ENCODE peak calls at places on chromosomes 11 and 22, in ten cellular contexts. D is amygdala; V is effector CD4-positive, alpha-beta T cell; U is Kasumi-1; Y is cardiac fibroblast; F is CD4-positive, alpha-beta memory T cell; I is activated T-helper 1 cell treated with anti-CD3 and anti-CD28 coated beads, Interleukin-12 subunit alpha, Interleukin-12 subunit beta, Interleukin-2, Interleukin-4 antibody, amounts not matched to agents 30 ng/mL and 10 ng/mL and 1 ng/mL, durations not matched to agents 14 hours and 24 hours and 36 hours; E is stimulated activated CD4-positive, alpha-beta T cell treated with anti-CD3 and anti-CD28 coated beads, Interleukin-1b, Interleukin-23, amount 100 ng/mL, for 24 hours; J is H7; Q is NCI-H1105. L is an unnamed sample.

GRCh38 chr22:38017272-38017920 is 33.0 kb upstream of the SOX10 start:
- DNase-seq in D (peak), V (no peak), U (peak), Y (peak), F (no peak), I (no peak), E (no peak), J (peak), Q (no peak), L (no peak)

GRCh38 chr11:128473631-128474030 is 113.7 kb downstream of the ETS1 start:
- DNase-seq in D (no peak), V (no peak), U (no peak), Y (no peak), F (no peak), I (no peak), E (no peak), J (no peak), Q (no peak), L (no peak)

GRCh38 chr11:36278531-36279245 is 10.5 kb downstream of the COMMD9 start:
- DNase-seq in D (no peak), V (no peak), U (no peak), Y (no peak), F (no peak), I (no peak), E (no peak), J (peak), Q (no peak), L (peak)

GRCh38 chr22:32958021-32958420 is 100.2 kb downstream of the SYN3 start:
- DNase-seq in D (no peak), V (no peak), U (no peak), Y (no peak), F (no peak), I (no peak), E (no peak), J (no peak), Q (no peak), L (no peak)

GRCh38 chr11:116170526-116171120 is 602.2 kb downstream of the BUD13 start:
- DNase-seq in D (no peak), V (no peak), U (no peak), Y (no peak), F (no peak), I (no peak), E (no peak), J (peak), Q (no peak), L (no peak)

GRCh38 chr11:75659836-75660235 is 9.0 kb downstream of the MAP6 start:
- DNase-seq in D (no peak), V (no peak), U (no peak), Y (no peak), F (no peak), I (no peak), E (no peak), J (no peak), Q (no peak), L (no peak)

GRCh38 chr22:42299586-42300285 is 29.3 kb upstream of the TCF20 start:
- DNase-seq in D (no peak), V (peak), U (peak), Y (no peak), F (peak), I (peak), E (peak), J (peak), Q (no peak), L (no peak)

GRCh38 chr11:22860241-22860640 is at the start of gene CCDC179:
- DNase-seq in D (no peak), V (no peak), U (no peak), Y (no peak), F (no peak), I (no peak), E (no peak), J (no peak), Q (no peak), L (no peak)

GRCh38 chr22:28180804-28181203 is 261.7 kb upstream of the PITPNB start:
- DNase-seq in D (no peak), V (no peak), U (no peak), Y (no peak), F (no peak), I (no peak), E (no peak), J (no peak), Q (no peak), L (no peak)

GRCh38 chr22:43860831-43861230 is 1.5 kb downstream of the SULT4A1 start:
- DNase-seq in D (no peak), V (no peak), U (no peak), Y (no peak), F (no peak), I (no peak), E (no peak), J (no peak), Q (no peak), L (peak)

GRCh38 chr11:80937831-80938230 is 1497.0 kb upstream of the TENM4 start:
- DNase-seq in D (no peak), V (no peak), U (no peak), Y (peak), F (no peak), I (no peak), E (no peak), J (no peak), Q (no peak), L (no peak)

GRCh38 chr22:20106849-20107237 is 9.1 kb upstream of the RANBP1 start:
- DNase-seq in D (no peak), V (no peak), U (no peak), Y (no peak), F (no peak), I (no peak), E (no peak), J (no peak), Q (no peak), L (no peak)

GRCh38 chr11:15968461-15969130 is 387.8 kb downstream of the SOX6 start:
- DNase-seq in D (no peak), V (no peak), U (no peak), Y (peak), F (no peak), I (no peak), E (no peak), J (no peak), Q (no peak), L (peak)